ENCODE peak calls at places on chromosome 1, in six cellular contexts. T is IMR-90; X is small intestine; H is CD8-positive, alpha-beta memory T cell; E is mesendoderm; I is heart right ventricle. B is an unnamed sample.
A peak's percentile ranks its signal among the peaks of the same experiment; 100 is the strongest.

GRCh38 chr1:200837931-200838571 is 34.7 kb upstream of the GPR25 start:
- DNase-seq in T (peak; percentile 41), X (peak; percentile 30), H (no peak), E (no peak), I (no peak), B (peak; percentile 54)

GRCh38 chr1:36889478-36889845 is 144.9 kb downstream of the GRIK3 start:
- DNase-seq in T (no peak), X (no peak), H (no peak), E (no peak), I (no peak), B (no peak)

GRCh38 chr1:208216062-208216461 is 28.1 kb downstream of the PLXNA2 start:
- DNase-seq in T (peak; percentile 75), X (no peak), H (no peak), E (no peak), I (no peak), B (peak; percentile 67)

GRCh38 chr1:226603030-226603960 is 54.7 kb downstream of the STUM start:
- DNase-seq in T (peak; percentile 48), X (peak; percentile 10), H (no peak), E (no peak), I (peak; percentile 83), B (peak; percentile 92)

GRCh38 chr1:54681396-54681795 is 34.3 kb upstream of the TTC4 start:
- DNase-seq in T (peak; percentile 4), X (peak; percentile 25), H (no peak), E (peak; percentile 64), I (no peak), B (peak; percentile 59)

GRCh38 chr1:12485231-12486172 is 132.5 kb downstream of the DHRS3 start:
- DNase-seq in T (peak; percentile 23), X (no peak), H (no peak), E (no peak), I (no peak), B (no peak)

GRCh38 chr1:91751281-91751680 is 134.7 kb downstream of the TGFBR3 start:
- DNase-seq in T (peak; percentile 51), X (no peak), H (no peak), E (no peak), I (peak; percentile 63), B (peak; percentile 73)

GRCh38 chr1:31576201-31576669 is at the start of gene TINAGL1:
- DNase-seq in T (no peak), X (peak; percentile 92), H (no peak), E (peak; percentile 79), I (peak; percentile 69), B (no peak)

GRCh38 chr1:8251635-8252034 is 66.3 kb upstream of the SLC45A1 start:
- DNase-seq in T (no peak), X (no peak), H (no peak), E (no peak), I (no peak), B (no peak)

GRCh38 chr1:93681549-93682412 is at the start of gene BCAR3:
- DNase-seq in T (peak; percentile 73), X (peak; percentile 64), H (no peak), E (peak; percentile 91), I (peak; percentile 73), B (peak; percentile 87)

GRCh38 chr1:16430598-16430997 is 6.6 kb downstream of the SPATA21 start:
- DNase-seq in T (no peak), X (peak; percentile 3), H (no peak), E (peak; percentile 76), I (no peak), B (no peak)

GRCh38 chr1:182677393-182678098 is 6.8 kb downstream of the RGS8 start:
- DNase-seq in T (no peak), X (no peak), H (no peak), E (no peak), I (no peak), B (no peak)

GRCh38 chr1:67552336-67552759 is 122.1 kb upstream of the SERBP1 start:
- DNase-seq in T (no peak), X (peak; percentile 95), H (no peak), E (peak; percentile 57), I (no peak), B (no peak)

GRCh38 chr1:106879538-106879937 is 176.9 kb upstream of the PRMT6 start:
- DNase-seq in T (no peak), X (no peak), H (no peak), E (no peak), I (peak; percentile 56), B (peak; percentile 0)

GRCh38 chr1:21624577-21625389 is 44.4 kb downstream of the RAP1GAP start:
- DNase-seq in T (no peak), X (no peak), H (no peak), E (no peak), I (no peak), B (no peak)

GRCh38 chr1:7516341-7516740 is 254.8 kb upstream of the VAMP3 start:
- DNase-seq in T (peak; percentile 41), X (no peak), H (no peak), E (peak; percentile 63), I (peak; percentile 26), B (peak; percentile 31)

GRCh38 chr1:180040034-180040433 is 85.4 kb downstream of the CEP350 start:
- DNase-seq in T (peak; percentile 37), X (no peak), H (no peak), E (no peak), I (no peak), B (peak; percentile 93)

GRCh38 chr1:162153374-162153773 is 83.9 kb downstream of the NOS1AP start:
- DNase-seq in T (no peak), X (no peak), H (no peak), E (no peak), I (no peak), B (no peak)

GRCh38 chr1:232029297-232029696 is 402.7 kb downstream of the DISC1 start:
- DNase-seq in T (no peak), X (no peak), H (no peak), E (no peak), I (peak; percentile 8), B (no peak)

GRCh38 chr1:160161965-160162705 is 10.7 kb downstream of the ATP1A4 start:
- DNase-seq in T (peak; percentile 22), X (no peak), H (no peak), E (peak; percentile 84), I (peak; percentile 16), B (peak; percentile 62)

GRCh38 chr1:107251083-107251482 is 110.2 kb downstream of the NTNG1 start:
- DNase-seq in T (no peak), X (no peak), H (no peak), E (no peak), I (no peak), B (no peak)

GRCh38 chr1:62841587-62842169 is 57.7 kb downstream of the ATG4C start:
- DNase-seq in T (peak; percentile 75), X (peak; percentile 69), H (peak; percentile 33), E (peak; percentile 58), I (peak; percentile 43), B (peak; percentile 68)

GRCh38 chr1:7568901-7569524 is 202.1 kb upstream of the VAMP3 start:
- DNase-seq in T (no peak), X (no peak), H (no peak), E (no peak), I (no peak), B (no peak)

GRCh38 chr1:233641029-233641428 is 27.1 kb downstream of the KCNK1 start:
- DNase-seq in T (no peak), X (no peak), H (no peak), E (no peak), I (no peak), B (no peak)

GRCh38 chr1:32647308-32648134 is 2.8 kb downstream of the ZBTB8OS start:
- DNase-seq in T (no peak), X (no peak), H (no peak), E (no peak), I (no peak), B (no peak)

GRCh38 chr1:32651461-32652073 is 559 bp downstream of the RBBP4 start:
- DNase-seq in T (no peak), X (no peak), H (no peak), E (no peak), I (no peak), B (peak; percentile 76)

GRCh38 chr1:32650157-32650751 is at the start of gene ZBTB8OS:
- DNase-seq in T (peak; percentile 92), X (peak; percentile 97), H (peak; percentile 88), E (peak; percentile 98), I (peak; percentile 94), B (peak; percentile 98)

GRCh38 chr1:32652244-32652962 is 1.4 kb downstream of the RBBP4 start:
- DNase-seq in T (no peak), X (no peak), H (no peak), E (no peak), I (no peak), B (no peak)

DNA sequence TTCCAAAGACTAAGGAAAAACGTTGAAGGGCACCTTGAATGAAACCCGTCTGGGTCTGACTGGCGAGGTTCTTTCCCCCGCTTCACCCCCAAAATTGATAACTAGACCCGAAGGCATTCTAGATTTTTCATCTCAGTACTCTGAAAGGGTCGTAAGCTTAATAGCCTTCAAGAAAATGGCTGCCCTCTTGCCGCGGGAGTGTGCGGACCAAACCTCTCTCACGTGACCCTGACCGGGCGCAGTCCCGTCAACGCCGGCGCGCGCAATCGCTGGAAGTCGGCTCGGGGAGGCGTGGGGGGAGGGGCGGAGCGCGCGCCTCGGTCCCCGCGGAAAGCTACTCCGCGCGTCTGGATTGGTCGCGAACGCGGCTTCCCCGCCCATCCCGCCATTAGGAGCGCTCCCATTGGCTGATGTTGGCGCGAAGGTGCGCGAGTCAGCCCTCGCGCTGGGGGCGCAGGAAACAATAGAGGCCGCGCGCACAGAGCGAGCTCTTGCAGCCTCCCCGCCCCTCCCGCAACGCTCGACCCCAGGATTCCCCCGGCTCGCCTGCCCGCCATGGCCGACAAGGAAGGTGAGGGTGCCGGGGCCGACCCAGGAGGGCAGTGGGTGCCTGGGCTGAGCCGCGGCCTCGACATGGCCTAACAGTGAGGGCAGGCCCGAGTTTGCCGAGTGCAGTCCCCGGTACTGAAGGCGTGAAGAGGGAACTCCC is at the start of gene RBBP4:
- DNase-seq in T (peak; percentile 96), X (peak; percentile 98), H (peak; percentile 99), E (peak; percentile 99), I (peak; percentile 97), B (peak; percentile 99)
- H3K4me1 ChIP-seq in T (peaks cover 3% of the 10 kb centered on the region), X (peaks cover 7% of the 10 kb centered on the region), H (peaks cover 52% of the 10 kb centered on the region), E (peaks cover 3% of the 10 kb centered on the region), I (peaks cover 18% of the 10 kb centered on the region), B (peaks cover 20% of the 10 kb centered on the region)

GRCh38 chr1:230086152-230086551 is 19.1 kb downstream of the GALNT2 start:
- DNase-seq in T (no peak), X (no peak), H (no peak), E (peak; percentile 38), I (no peak), B (no peak)

GRCh38 chr1:230085178-230085515 is 18.1 kb downstream of the GALNT2 start:
- DNase-seq in T (no peak), X (no peak), H (no peak), E (no peak), I (no peak), B (no peak)

GRCh38 chr1:230087722-230088115 is 20.7 kb downstream of the GALNT2 start:
- DNase-seq in T (no peak), X (no peak), H (no peak), E (no peak), I (no peak), B (peak; percentile 54)

GRCh38 chr1:230084408-230085177 is 17.6 kb downstream of the GALNT2 start:
- DNase-seq in T (peak; percentile 99), X (no peak), H (no peak), E (peak; percentile 90), I (peak; percentile 31), B (peak; percentile 99)

GRCh38 chr1:230087034-230087721 is 20.1 kb downstream of the GALNT2 start:
- DNase-seq in T (no peak), X (no peak), H (no peak), E (no peak), I (no peak), B (no peak)
- H3K4me1 ChIP-seq in T (peaks cover 42% of the 10 kb centered on the region), X (no peaks in the 10 kb centered on the region), H (peaks cover 13% of the 10 kb centered on the region), E (peaks cover 7% of the 10 kb centered on the region), I (peaks cover 9% of the 10 kb centered on the region), B (peaks cover 80% of the 10 kb centered on the region)

GRCh38 chr1:99645199-99645598 is 714 bp upstream of the PALMD start:
- DNase-seq in T (peak; percentile 30), X (no peak), H (no peak), E (no peak), I (peak; percentile 54), B (peak; percentile 84)
- H3K4me1 ChIP-seq in T (peaks cover 12% of the 10 kb centered on the region), X (no peaks in the 10 kb centered on the region), H (no peaks in the 10 kb centered on the region), E (peaks cover 6% of the 10 kb centered on the region), I (peaks cover 10% of the 10 kb centered on the region), B (peaks cover 38% of the 10 kb centered on the region)

GRCh38 chr1:26858160-26858559 is 4.8 kb upstream of the SFN start:
- DNase-seq in T (peak; percentile 58), X (no peak), H (no peak), E (no peak), I (no peak), B (peak; percentile 20)
- H3K4me1 ChIP-seq in T (no peaks in the 10 kb centered on the region), X (no peaks in the 10 kb centered on the region), H (peaks cover 1% of the 10 kb centered on the region), E (peaks cover 3% of the 10 kb centered on the region), I (no peaks in the 10 kb centered on the region), B (no peaks in the 10 kb centered on the region)